ENCODE peak calls at places on chromosomes 7 and 10, in nine cellular contexts. Q is T-helper 2 cell treated with Interferon-gamma antibody and Interleukin-4, amounts not matched to agents 5 μg/mL and 100 μg/mL, for 36 hours; A is stimulated activated CD4-positive, alpha-beta T cell treated with anti-CD3 and anti-CD28 coated beads, Interleukin-4, amount 100 ng/mL, for 1 hour; K is NCI-H2171 treated with DMSO at 0.1 percent for 48 hours; B is activated CD8-positive, alpha-beta memory T cell treated with anti-CD3 and anti-CD28 coated beads, Interleukin-2, amount 10 ng/mL, durations not matched to agents 7 days and 5 days; G is effector memory CD4-positive, alpha-beta T cell; R is activated gamma-delta T cell treated with anti-CD3 and anti-CD28 coated beads, Interleukin-2, amount 50 U/mL, for 16 hours; J is fibroblast of lung; U is cardiac fibroblast. Y is an unnamed sample.

GRCh38 chr7:30321992-30322637 is 37.7 kb downstream of the ZNRF2 start:
- DNase-seq in J (peak), R (no peak), U (peak), B (peak), G (no peak), Q (peak), A (no peak), K (no peak), Y (peak)

GRCh38 chr7:80243425-80243824 is 108.8 kb downstream of the GNAI1 start:
- DNase-seq in Q (no peak), A (no peak), B (no peak), U (no peak), K (no peak), R (no peak), J (no peak), G (no peak), Y (no peak)

GRCh38 chr10:133278577-133279265 is 2.1 kb upstream of the ADAM8 start:
- DNase-seq in B (peak), J (peak), U (peak), K (no peak), A (peak), G (peak), Q (peak), R (no peak), Y (peak)

GRCh38 chr10:11853468-11853867 is 30.3 kb downstream of the PROSER2 start:
- DNase-seq in A (no peak), Q (no peak), J (no peak), K (no peak), R (no peak), B (no peak), U (no peak), G (no peak), Y (peak)

GRCh38 chr7:77765906-77766800 is 32.1 kb downstream of the TMEM60 start:
- DNase-seq in R (no peak), Q (no peak), K (no peak), A (no peak), B (no peak), G (no peak), J (peak), U (peak), Y (no peak)

GRCh38 chr7:18408461-18408860 is 87.1 kb upstream of the HDAC9 start:
- DNase-seq in G (no peak), R (no peak), J (peak), Q (no peak), B (no peak), K (no peak), A (no peak), U (peak), Y (no peak)

GRCh38 chr7:159105845-159106614 is 38.6 kb downstream of the VIPR2 start:
- DNase-seq in G (no peak), J (no peak), K (no peak), R (no peak), A (no peak), U (no peak), B (no peak), Q (no peak), Y (no peak)

GRCh38 chr10:46558411-46559185 is 2.1 kb upstream of the GPRIN2 start:
- DNase-seq in A (no peak), B (peak), Q (peak), J (no peak), U (no peak), G (no peak), K (no peak), R (no peak), Y (no peak)

GRCh38 chr10:77702166-77702565 is 64.6 kb upstream of the KCNMA1 start:
- DNase-seq in U (peak), B (no peak), J (peak), Q (no peak), K (no peak), A (no peak), R (no peak), G (no peak), Y (no peak)

GRCh38 chr7:12564996-12565764 is 5.3 kb upstream of the SCIN start:
- DNase-seq in U (peak), J (peak), A (no peak), G (no peak), R (no peak), Q (no peak), K (no peak), B (no peak), Y (no peak)

GRCh38 chr7:128883622-128884549 is 21.2 kb downstream of the ATP6V1F start:
- DNase-seq in A (peak), J (peak), R (peak), Q (peak), G (peak), U (peak), K (peak), B (peak), Y (peak)

GRCh38 chr10:98815039-98815660 is 368.4 kb upstream of the HPS1 start:
- DNase-seq in U (no peak), R (no peak), A (no peak), Q (no peak), K (no peak), J (no peak), B (no peak), G (no peak), Y (no peak)

GRCh38 chr7:20542594-20542993 is 72.9 kb upstream of the ABCB5 start:
- DNase-seq in G (no peak), U (peak), J (peak), K (no peak), A (no peak), Q (no peak), R (no peak), B (no peak), Y (no peak)

GRCh38 chr7:75716992-75717626 is 21.6 kb downstream of the HIP1 start:
- DNase-seq in A (no peak), K (no peak), J (peak), G (no peak), Q (no peak), R (no peak), U (peak), B (no peak), Y (no peak)

GRCh38 chr10:3949741-3950140 is 164.7 kb upstream of the KLF6 start:
- DNase-seq in K (no peak), R (no peak), U (no peak), Q (no peak), G (no peak), J (no peak), B (no peak), A (no peak), Y (no peak)

GRCh38 chr10:82267014-82267413 is 392.0 kb downstream of the NRG3 start:
- DNase-seq in J (peak), A (no peak), U (peak), B (no peak), Q (no peak), G (no peak), K (no peak), R (no peak), Y (no peak)

GRCh38 chr7:17971392-17971791 is 31.1 kb upstream of the SNX13 start:
- DNase-seq in R (no peak), G (no peak), A (no peak), K (no peak), B (no peak), Q (no peak), U (peak), J (peak), Y (no peak)

GRCh38 chr7:133117432-133117831 is 35.5 kb upstream of the CHCHD3 start:
- DNase-seq in A (no peak), K (no peak), U (no peak), J (no peak), R (no peak), Q (no peak), G (no peak), B (no peak), Y (no peak)

GRCh38 chr10:25113231-25114035 is 61.4 kb upstream of the GPR158 start:
- DNase-seq in J (peak), B (peak), A (peak), K (peak), Q (peak), U (peak), R (no peak), G (no peak), Y (peak)

GRCh38 chr7:131543298-131543697 is 13.1 kb downstream of the PODXL start:
- DNase-seq in J (no peak), A (no peak), B (no peak), Q (no peak), R (no peak), K (no peak), G (no peak), U (no peak), Y (no peak)

GRCh38 chr7:44696728-44697127 is 51.9 kb upstream of the ZMIZ2 start:
- DNase-seq in K (no peak), G (no peak), B (no peak), R (no peak), J (no peak), Q (no peak), U (no peak), A (no peak), Y (no peak)

GRCh38 chr10:61271127-61271780 is 181.9 kb downstream of the TMEM26 start:
- DNase-seq in J (peak), A (no peak), B (no peak), U (peak), R (no peak), Q (no peak), G (no peak), K (no peak), Y (no peak)

GRCh38 chr7:100089458-100090201 is 861 bp downstream of the COPS6 start:
- DNase-seq in J (peak), B (no peak), G (no peak), U (peak), Q (no peak), A (no peak), K (no peak), R (no peak), Y (no peak)

Y was measured in K562.